ENCODE peak calls at places on chromosome 13, in eight cellular contexts. One of them, this sample, is unnamed.

GRCh38 chr13:82636119-82636518 is 1246.2 kb downstream of the SLITRK1 start:
- DNase-seq in left ventricle myocardium inferior: no peak
- DNase-seq in nucleus accumbens: no peak
- DNase-seq in EL: no peak
- DNase-seq in islet precursor cell: no peak
- DNase-seq in stimulated activated naive B cell treated with anti-CD40 and anti-IgM and Interleukin-4, amounts not matched to agents 10 μg/mL and 1 μg/mL and 100 μg/mL, for 72 hours: no peak
- DNase-seq in HEK293T: no peak
- DNase-seq in fibroblast of pulmonary artery: peak; percentile 66
- DNase-seq in this sample: no peak

GRCh38 chr13:29513002-29513980 is 82.2 kb downstream of the SLC7A1 start:
- DNase-seq in HEK293T: no peak
- DNase-seq in EL: peak; percentile 39
- DNase-seq in fibroblast of pulmonary artery: no peak
- DNase-seq in islet precursor cell: peak; percentile 87
- DNase-seq in nucleus accumbens: no peak
- DNase-seq in stimulated activated naive B cell treated with anti-CD40 and anti-IgM and Interleukin-4, amounts not matched to agents 10 μg/mL and 1 μg/mL and 100 μg/mL, for 72 hours: no peak
- DNase-seq in left ventricle myocardium inferior: no peak
- DNase-seq in this sample: no peak

GRCh38 chr13:74644239-74644638 is 510.0 kb upstream of the KLF12 start:
- DNase-seq in nucleus accumbens: no peak
- DNase-seq in HEK293T: no peak
- DNase-seq in stimulated activated naive B cell treated with anti-CD40 and anti-IgM and Interleukin-4, amounts not matched to agents 10 μg/mL and 1 μg/mL and 100 μg/mL, for 72 hours: no peak
- DNase-seq in fibroblast of pulmonary artery: peak; percentile 80
- DNase-seq in islet precursor cell: no peak
- DNase-seq in EL: peak; percentile 45
- DNase-seq in left ventricle myocardium inferior: no peak
- DNase-seq in this sample: no peak

GRCh38 chr13:21020581-21020980 is 40.8 kb downstream of the LATS2 start:
- DNase-seq in fibroblast of pulmonary artery: no peak
- DNase-seq in islet precursor cell: peak; percentile 37
- DNase-seq in EL: no peak
- DNase-seq in stimulated activated naive B cell treated with anti-CD40 and anti-IgM and Interleukin-4, amounts not matched to agents 10 μg/mL and 1 μg/mL and 100 μg/mL, for 72 hours: no peak
- DNase-seq in HEK293T: no peak
- DNase-seq in left ventricle myocardium inferior: no peak
- DNase-seq in nucleus accumbens: no peak
- DNase-seq in this sample: no peak

GRCh38 chr13:52449323-52450011 is 967 bp downstream of the VPS36 start:
- DNase-seq in EL: no peak
- DNase-seq in fibroblast of pulmonary artery: no peak
- DNase-seq in nucleus accumbens: no peak
- DNase-seq in islet precursor cell: no peak
- DNase-seq in HEK293T: no peak
- DNase-seq in stimulated activated naive B cell treated with anti-CD40 and anti-IgM and Interleukin-4, amounts not matched to agents 10 μg/mL and 1 μg/mL and 100 μg/mL, for 72 hours: no peak
- DNase-seq in left ventricle myocardium inferior: no peak
- DNase-seq in this sample: peak; percentile 16

GRCh38 chr13:30978981-30979956 is 46.8 kb downstream of the TEX26 start:
- DNase-seq in stimulated activated naive B cell treated with anti-CD40 and anti-IgM and Interleukin-4, amounts not matched to agents 10 μg/mL and 1 μg/mL and 100 μg/mL, for 72 hours: no peak
- DNase-seq in fibroblast of pulmonary artery: peak; percentile 25
- DNase-seq in left ventricle myocardium inferior: no peak
- DNase-seq in islet precursor cell: peak; percentile 83
- DNase-seq in nucleus accumbens: no peak
- DNase-seq in HEK293T: peak; percentile 49
- DNase-seq in EL: no peak
- DNase-seq in this sample: peak; percentile 19

GRCh38 chr13:81987159-81987558 is 1646.2 kb upstream of the SPRY2 start:
- DNase-seq in islet precursor cell: no peak
- DNase-seq in EL: no peak
- DNase-seq in left ventricle myocardium inferior: no peak
- DNase-seq in HEK293T: peak; percentile 33
- DNase-seq in stimulated activated naive B cell treated with anti-CD40 and anti-IgM and Interleukin-4, amounts not matched to agents 10 μg/mL and 1 μg/mL and 100 μg/mL, for 72 hours: no peak
- DNase-seq in fibroblast of pulmonary artery: no peak
- DNase-seq in nucleus accumbens: no peak
- DNase-seq in this sample: no peak

GRCh38 chr13:35630551-35631275 is 154.2 kb upstream of the MAB21L1 start:
- DNase-seq in islet precursor cell: peak; percentile 93
- DNase-seq in nucleus accumbens: no peak
- DNase-seq in stimulated activated naive B cell treated with anti-CD40 and anti-IgM and Interleukin-4, amounts not matched to agents 10 μg/mL and 1 μg/mL and 100 μg/mL, for 72 hours: no peak
- DNase-seq in HEK293T: peak; percentile 52
- DNase-seq in fibroblast of pulmonary artery: peak; percentile 67
- DNase-seq in left ventricle myocardium inferior: no peak
- DNase-seq in EL: peak; percentile 75
- DNase-seq in this sample: peak; percentile 71

GRCh38 chr13:27372896-27373295 is 51.5 kb upstream of the GTF3A start:
- DNase-seq in nucleus accumbens: no peak
- DNase-seq in HEK293T: no peak
- DNase-seq in fibroblast of pulmonary artery: peak; percentile 18
- DNase-seq in EL: no peak
- DNase-seq in stimulated activated naive B cell treated with anti-CD40 and anti-IgM and Interleukin-4, amounts not matched to agents 10 μg/mL and 1 μg/mL and 100 μg/mL, for 72 hours: no peak
- DNase-seq in islet precursor cell: no peak
- DNase-seq in left ventricle myocardium inferior: no peak
- DNase-seq in this sample: no peak

GRCh38 chr13:21817878-21818277 is 147.0 kb downstream of the FGF9 start:
- DNase-seq in fibroblast of pulmonary artery: no peak
- DNase-seq in EL: no peak
- DNase-seq in islet precursor cell: no peak
- DNase-seq in left ventricle myocardium inferior: no peak
- DNase-seq in stimulated activated naive B cell treated with anti-CD40 and anti-IgM and Interleukin-4, amounts not matched to agents 10 μg/mL and 1 μg/mL and 100 μg/mL, for 72 hours: no peak
- DNase-seq in nucleus accumbens: no peak
- DNase-seq in HEK293T: no peak
- DNase-seq in this sample: no peak

GRCh38 chr13:36880961-36881360 is 39.1 kb downstream of the SMAD9 start:
- DNase-seq in HEK293T: no peak
- DNase-seq in left ventricle myocardium inferior: no peak
- DNase-seq in nucleus accumbens: no peak
- DNase-seq in islet precursor cell: no peak
- DNase-seq in fibroblast of pulmonary artery: peak; percentile 38
- DNase-seq in EL: no peak
- DNase-seq in stimulated activated naive B cell treated with anti-CD40 and anti-IgM and Interleukin-4, amounts not matched to agents 10 μg/mL and 1 μg/mL and 100 μg/mL, for 72 hours: no peak
- DNase-seq in this sample: no peak

GRCh38 chr13:108597943-108598342 is 31.5 kb upstream of the MYO16 start:
- DNase-seq in nucleus accumbens: no peak
- DNase-seq in stimulated activated naive B cell treated with anti-CD40 and anti-IgM and Interleukin-4, amounts not matched to agents 10 μg/mL and 1 μg/mL and 100 μg/mL, for 72 hours: no peak
- DNase-seq in fibroblast of pulmonary artery: no peak
- DNase-seq in EL: no peak
- DNase-seq in HEK293T: no peak
- DNase-seq in left ventricle myocardium inferior: no peak
- DNase-seq in islet precursor cell: no peak
- DNase-seq in this sample: peak; percentile 71

GRCh38 chr13:71290963-71291937 is 575.8 kb downstream of the DACH1 start:
- DNase-seq in EL: peak; percentile 0
- DNase-seq in nucleus accumbens: no peak
- DNase-seq in fibroblast of pulmonary artery: peak; percentile 11
- DNase-seq in HEK293T: no peak
- DNase-seq in stimulated activated naive B cell treated with anti-CD40 and anti-IgM and Interleukin-4, amounts not matched to agents 10 μg/mL and 1 μg/mL and 100 μg/mL, for 72 hours: peak; percentile 37
- DNase-seq in islet precursor cell: no peak
- DNase-seq in left ventricle myocardium inferior: no peak
- DNase-seq in this sample: peak; percentile 77

GRCh38 chr13:58597552-58597951 is 966.0 kb downstream of the PCDH17 start:
- DNase-seq in fibroblast of pulmonary artery: no peak
- DNase-seq in stimulated activated naive B cell treated with anti-CD40 and anti-IgM and Interleukin-4, amounts not matched to agents 10 μg/mL and 1 μg/mL and 100 μg/mL, for 72 hours: no peak
- DNase-seq in EL: no peak
- DNase-seq in nucleus accumbens: no peak
- DNase-seq in islet precursor cell: no peak
- DNase-seq in left ventricle myocardium inferior: no peak
- DNase-seq in HEK293T: no peak
- DNase-seq in this sample: no peak

GRCh38 chr13:114010401-114011101 is 36.7 kb upstream of the C13orf46 start:
- DNase-seq in left ventricle myocardium inferior: no peak
- DNase-seq in islet precursor cell: no peak
- DNase-seq in EL: no peak
- DNase-seq in HEK293T: no peak
- DNase-seq in nucleus accumbens: no peak
- DNase-seq in fibroblast of pulmonary artery: no peak
- DNase-seq in stimulated activated naive B cell treated with anti-CD40 and anti-IgM and Interleukin-4, amounts not matched to agents 10 μg/mL and 1 μg/mL and 100 μg/mL, for 72 hours: no peak
- DNase-seq in this sample: no peak

GRCh38 chr13:113566227-113566561 is 18.4 kb upstream of the TFDP1 start:
- DNase-seq in HEK293T: no peak
- DNase-seq in islet precursor cell: no peak
- DNase-seq in stimulated activated naive B cell treated with anti-CD40 and anti-IgM and Interleukin-4, amounts not matched to agents 10 μg/mL and 1 μg/mL and 100 μg/mL, for 72 hours: no peak
- DNase-seq in left ventricle myocardium inferior: no peak
- DNase-seq in fibroblast of pulmonary artery: no peak
- DNase-seq in EL: no peak
- DNase-seq in nucleus accumbens: no peak
- DNase-seq in this sample: no peak

GRCh38 chr13:110379905-110380341 is 72.8 kb downstream of the COL4A2 start:
- DNase-seq in HEK293T: no peak
- DNase-seq in nucleus accumbens: no peak
- DNase-seq in fibroblast of pulmonary artery: no peak
- DNase-seq in left ventricle myocardium inferior: no peak
- DNase-seq in EL: peak; percentile 72
- DNase-seq in stimulated activated naive B cell treated with anti-CD40 and anti-IgM and Interleukin-4, amounts not matched to agents 10 μg/mL and 1 μg/mL and 100 μg/mL, for 72 hours: no peak
- DNase-seq in islet precursor cell: peak; percentile 73
- DNase-seq in this sample: peak; percentile 84

GRCh38 chr13:40306817-40307216 is 359.6 kb downstream of the FOXO1 start:
- DNase-seq in islet precursor cell: no peak
- DNase-seq in nucleus accumbens: no peak
- DNase-seq in left ventricle myocardium inferior: no peak
- DNase-seq in fibroblast of pulmonary artery: no peak
- DNase-seq in EL: no peak
- DNase-seq in stimulated activated naive B cell treated with anti-CD40 and anti-IgM and Interleukin-4, amounts not matched to agents 10 μg/mL and 1 μg/mL and 100 μg/mL, for 72 hours: no peak
- DNase-seq in HEK293T: no peak
- DNase-seq in this sample: no peak

GRCh38 chr13:84339456-84339855 is 457.2 kb upstream of the SLITRK1 start:
- DNase-seq in fibroblast of pulmonary artery: no peak
- DNase-seq in stimulated activated naive B cell treated with anti-CD40 and anti-IgM and Interleukin-4, amounts not matched to agents 10 μg/mL and 1 μg/mL and 100 μg/mL, for 72 hours: no peak
- DNase-seq in nucleus accumbens: no peak
- DNase-seq in HEK293T: no peak
- DNase-seq in islet precursor cell: no peak
- DNase-seq in EL: no peak
- DNase-seq in left ventricle myocardium inferior: no peak
- DNase-seq in this sample: no peak

This sample was measured in trophoblast cell.